ENCODE peak calls at places on chromosomes 1 and 21, in six cellular contexts. G, Q, A, R, V and B are unnamed samples.

GRCh38 chr1:202005958-202006357 is 4.4 kb upstream of the ELF3 start:
- DNase-seq in G (no peak), Q (no peak), A (peak), R (no peak), V (peak), B (peak)

GRCh38 chr21:43198376-43198775 is 29.6 kb downstream of the CRYAA start:
- DNase-seq in G (no peak), Q (no peak), A (no peak), R (no peak), V (no peak), B (no peak)

GRCh38 chr1:176559474-176560390 is 96.8 kb downstream of the PAPPA2 start:
- DNase-seq in G (no peak), Q (peak), A (peak), R (no peak), V (peak), B (peak)

GRCh38 chr1:15362096-15362736 is 47.5 kb upstream of the EFHD2 start:
- DNase-seq in G (no peak), Q (no peak), A (no peak), R (no peak), V (no peak), B (no peak)

GRCh38 chr1:246107516-246108277 is 399.4 kb downstream of the SMYD3 start:
- DNase-seq in G (no peak), Q (no peak), A (peak), R (no peak), V (no peak), B (peak)

GRCh38 chr1:163561570-163562295 is 240.0 kb downstream of the NUF2 start:
- DNase-seq in G (no peak), Q (no peak), A (peak), R (no peak), V (peak), B (peak)

GRCh38 chr21:29449306-29449940 is 150.7 kb downstream of the BACH1 start:
- DNase-seq in G (no peak), Q (no peak), A (no peak), R (no peak), V (no peak), B (no peak)

GRCh38 chr1:201019321-201019977 is 4.1 kb downstream of the KIF21B start:
- DNase-seq in G (peak), Q (peak), A (peak), R (peak), V (peak), B (peak)

GRCh38 chr21:44711327-44712202 is at the start of gene TSPEAR:
- DNase-seq in G (no peak), Q (no peak), A (no peak), R (no peak), V (peak), B (no peak)

GRCh38 chr1:246008256-246008901 is 498.7 kb downstream of the SMYD3 start:
- DNase-seq in G (no peak), Q (no peak), A (no peak), R (no peak), V (no peak), B (no peak)